ENCODE peak calls at places on chromosome 13, in ten cellular contexts. V is astrocyte of the spinal cord, F is tibial nerve, Z is ovary, M is pancreas, R is mucosa of descending colon, J is RWPE2, X is uterus, D is brain microvascular endothelial cell, L is aorta. N is an unnamed sample.

GRCh38 chr13:49681837-49682236 is 9.4 kb downstream of the EBPL start:
- DNase-seq in L (no peak), D (peak; percentile 9), F (no peak), R (no peak), V (peak; percentile 39), Z (no peak), X (no peak), J (no peak), M (no peak), N (no peak)

GRCh38 chr13:41458187-41458938 is 1.0 kb downstream of the RGCC start:
- DNase-seq in L (peak; percentile 69), R (peak; percentile 43), M (peak; percentile 13), J (no peak), Z (no peak), D (no peak), F (no peak), X (no peak), V (peak; percentile 24), N (no peak)

GRCh38 chr13:20782116-20782708 is 8.5 kb upstream of the EEF1AKMT1 start:
- DNase-seq in M (no peak), V (no peak), D (no peak), R (no peak), J (no peak), F (no peak), X (no peak), L (no peak), Z (no peak), N (no peak)

GRCh38 chr13:49610176-49610575 is 18.1 kb upstream of the ARL11 start:
- DNase-seq in R (no peak), Z (no peak), L (no peak), X (no peak), V (no peak), M (no peak), F (no peak), J (no peak), D (no peak), N (no peak)

GRCh38 chr13:62510906-62511655 is 1095.4 kb upstream of the PCDH20 start:
- DNase-seq in D (no peak), J (no peak), F (no peak), V (no peak), M (no peak), L (no peak), R (no peak), X (no peak), Z (no peak), N (no peak)

GRCh38 chr13:86000546-86000945 is 201.3 kb upstream of the SLITRK6 start:
- DNase-seq in X (no peak), R (no peak), V (no peak), M (no peak), L (no peak), F (no peak), Z (no peak), D (no peak), J (no peak), N (no peak)

GRCh38 chr13:98147521-98147920 is 4.6 kb downstream of the FARP1 start:
- DNase-seq in M (no peak), D (no peak), V (peak; percentile 13), R (no peak), Z (no peak), F (no peak), L (no peak), X (no peak), J (no peak), N (no peak)

GRCh38 chr13:104779311-104779710 is 1713.1 kb upstream of the SLC10A2 start:
- DNase-seq in J (no peak), F (no peak), X (no peak), M (no peak), R (no peak), Z (no peak), D (peak; percentile 26), L (no peak), V (peak; percentile 73), N (no peak)

GRCh38 chr13:66657165-66657895 is 572.8 kb downstream of the PCDH9 start:
- DNase-seq in F (peak; percentile 8), M (peak; percentile 55), R (no peak), J (peak; percentile 92), V (peak; percentile 98), Z (peak; percentile 50), X (peak; percentile 37), L (no peak), D (peak; percentile 99), N (no peak)

GRCh38 chr13:43305416-43305815 is 282.0 kb downstream of the DNAJC15 start:
- DNase-seq in L (no peak), R (no peak), D (no peak), M (no peak), X (no peak), V (no peak), J (no peak), F (no peak), Z (no peak), N (no peak)

GRCh38 chr13:104098421-104098820 is 1032.2 kb upstream of the SLC10A2 start:
- DNase-seq in F (no peak), Z (no peak), V (no peak), R (no peak), X (no peak), D (no peak), L (no peak), M (no peak), J (no peak), N (no peak)

GRCh38 chr13:99969368-99969933 is 2.1 kb downstream of the ZIC5 start:
- DNase-seq in J (peak; percentile 28), D (no peak), Z (no peak), R (no peak), M (no peak), X (no peak), F (no peak), V (no peak), L (no peak), N (no peak)

GRCh38 chr13:99967498-99967883 is 4.1 kb downstream of the ZIC5 start:
- DNase-seq in X (no peak), M (no peak), V (peak; percentile 51), R (no peak), J (no peak), Z (no peak), F (no peak), L (no peak), D (no peak), N (no peak)

GRCh38 chr13:99969934-99970760 is 1.4 kb downstream of the ZIC5 start:
- DNase-seq in F (no peak), Z (no peak), L (no peak), D (no peak), J (peak; percentile 34), X (no peak), V (peak; percentile 57), R (no peak), M (no peak), N (peak; percentile 40)

GRCh38 chr13:99968521-99969367 is 2.8 kb downstream of the ZIC5 start:
- DNase-seq in Z (no peak), M (no peak), J (peak; percentile 57), V (peak; percentile 38), R (peak; percentile 54), F (no peak), D (no peak), X (no peak), L (no peak), N (no peak)

GRCh38 chr13:99967884-99968520 is 3.6 kb downstream of the ZIC5 start:
- DNase-seq in D (no peak), L (no peak), J (no peak), F (no peak), V (peak; percentile 65), Z (no peak), X (no peak), M (no peak), R (no peak), N (no peak)
- H3K4me3 ChIP-seq in D (peak overlapping the region; percentile 31), L (no peak overlapping the region), J (no peak overlapping the region), F (peak overlapping the region; percentile 42), V (peak overlapping the region; percentile 43), Z (peak overlapping the region; percentile 14), X (no peak overlapping the region), M (no peak overlapping the region), R (no peak overlapping the region), N (no peak overlapping the region)

GRCh38 chr13:112883241-112883945 is 85.6 kb upstream of the MCF2L start:
- DNase-seq in L (peak; percentile 18), Z (no peak), D (no peak), V (no peak), R (no peak), M (no peak), X (no peak), J (no peak), F (no peak), N (no peak)

GRCh38 chr13:112887151-112887550 is 81.9 kb upstream of the MCF2L start:
- DNase-seq in V (no peak), D (no peak), M (no peak), X (no peak), F (no peak), L (peak; percentile 33), J (no peak), R (no peak), Z (no peak), N (no peak)

GRCh38 chr13:112887557-112887991 is 81.4 kb upstream of the MCF2L start:
- DNase-seq in X (no peak), F (no peak), Z (no peak), V (no peak), D (no peak), J (no peak), R (no peak), M (no peak), L (peak; percentile 35), N (no peak)

GRCh38 chr13:112885782-112886268 is 83.2 kb upstream of the MCF2L start:
- DNase-seq in X (peak; percentile 65), V (peak; percentile 86), Z (peak; percentile 86), M (peak; percentile 92), R (peak; percentile 90), D (peak; percentile 76), J (peak; percentile 91), L (peak; percentile 86), F (peak; percentile 60), N (no peak)

DNA sequence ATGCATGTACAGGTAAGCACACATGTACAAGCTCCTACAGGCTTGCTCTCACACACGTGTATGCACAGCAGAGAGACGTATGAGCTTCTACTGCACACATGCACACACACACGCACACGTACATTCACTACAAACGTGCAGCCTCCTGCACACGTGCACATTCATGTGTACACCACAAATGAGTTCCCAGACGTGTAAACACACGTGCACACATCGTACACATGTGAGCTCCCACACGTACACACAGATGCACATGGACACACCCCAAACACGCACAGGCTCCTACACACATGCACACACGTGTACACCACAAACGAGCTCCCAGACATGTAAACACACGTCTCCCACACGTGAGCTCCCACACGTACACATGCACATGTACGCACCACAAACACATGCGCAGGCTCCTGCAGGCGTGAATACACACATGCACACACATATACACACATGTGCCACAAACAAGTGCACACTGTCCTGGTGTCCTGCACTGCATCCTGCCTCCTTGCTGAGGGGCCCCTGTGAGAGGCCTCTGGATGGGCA is 83.7 kb upstream of the MCF2L start:
- DNase-seq in D (no peak), M (no peak), V (no peak), F (no peak), J (no peak), R (no peak), L (no peak), X (no peak), Z (no peak), N (no peak)
- H3K4me3 ChIP-seq in D (no peak overlapping the region), M (no peak overlapping the region), V (no peak overlapping the region), F (no peak overlapping the region), J (no peak overlapping the region), R (no peak overlapping the region), L (no peak overlapping the region), X (no peak overlapping the region), Z (no peak overlapping the region), N (no peak overlapping the region)

GRCh38 chr13:83297591-83298305 is 584.5 kb downstream of the SLITRK1 start:
- DNase-seq in M (no peak), J (no peak), D (no peak), F (no peak), V (no peak), R (no peak), X (no peak), Z (no peak), L (no peak), N (no peak)
- H3K4me3 ChIP-seq in M (no peak overlapping the region), J (no peak overlapping the region), D (no peak overlapping the region), F (no peak overlapping the region), V (no peak overlapping the region), R (no peak overlapping the region), X (no peak overlapping the region), Z (no peak overlapping the region), L (no peak overlapping the region), N (no peak overlapping the region)

GRCh38 chr13:51221674-51222509 is at the start of gene FAM124A:
- DNase-seq in Z (peak; percentile 73), D (no peak), L (peak; percentile 51), M (peak; percentile 60), X (peak; percentile 26), J (no peak), F (peak; percentile 9), V (no peak), R (peak; percentile 41), N (peak; percentile 25)
- H3K4me3 ChIP-seq in Z (peak within 1 kb of the TSS; percentile 48), D (peak within 1 kb of the TSS; percentile 72), L (peak within 1 kb of the TSS; percentile 12), M (peak within 1 kb of the TSS; percentile 43), X (peak within 1 kb of the TSS; percentile 89), J (peak within 1 kb of the TSS; percentile 50), F (peak within 1 kb of the TSS; percentile 91), V (peak within 1 kb of the TSS; percentile 52), R (peak within 1 kb of the TSS; percentile 26), N (peak within 1 kb of the TSS; percentile 67)

N was measured in Jurkat, Clone E6-1.